ENCODE peak calls at places on chromosomes 12 and 14, in eight cellular contexts. G is stomach, W is A549, M is HepG2, S is uterus, E is IMR-90, H is endothelial cell of umbilical vein, O is suprapubic skin. J is an unnamed sample.

GRCh38 chr14:23624830-23625404 is 11.2 kb upstream of the DHRS2 start:
- DNase-seq in G (no peak), W (no peak), M (no peak), S (no peak), E (no peak), H (no peak), O (no peak), J (no peak)

GRCh38 chr12:60070541-60070940 is 474.7 kb downstream of the SLC16A7 start:
- DNase-seq in G (no peak), W (no peak), M (no peak), S (no peak), E (peak), H (peak), O (no peak), J (no peak)

GRCh38 chr14:91835920-91836843 is 31.2 kb downstream of the TC2N start:
- DNase-seq in G (peak), W (peak), M (no peak), S (peak), E (no peak), H (no peak), O (peak), J (peak)

GRCh38 chr14:102510616-102511520 is 1.3 kb upstream of the ANKRD9 start:
- DNase-seq in G (peak), W (no peak), M (peak), S (no peak), E (no peak), H (no peak), O (peak), J (no peak)

GRCh38 chr14:34766611-34767010 is 52.2 kb upstream of the CFL2 start:
- DNase-seq in G (no peak), W (no peak), M (no peak), S (no peak), E (peak), H (no peak), O (no peak), J (no peak)

GRCh38 chr12:108729612-108730336 is 1.5 kb downstream of the CORO1C start:
- DNase-seq in G (no peak), W (no peak), M (peak), S (no peak), E (no peak), H (peak), O (no peak), J (no peak)

GRCh38 chr12:69405466-69405865 is 45.9 kb downstream of the YEATS4 start:
- DNase-seq in G (no peak), W (peak), M (peak), S (peak), E (peak), H (peak), O (no peak), J (no peak)

GRCh38 chr12:31715283-31715825 is 13.5 kb downstream of the AMN1 start:
- DNase-seq in G (no peak), W (no peak), M (peak), S (no peak), E (peak), H (peak), O (no peak), J (no peak)

GRCh38 chr12:111029305-111029704 is 108.9 kb upstream of the MYL2 start:
- DNase-seq in G (no peak), W (no peak), M (no peak), S (no peak), E (no peak), H (no peak), O (no peak), J (no peak)

GRCh38 chr14:91237219-91237618 is 7.3 kb downstream of the GPR68 start:
- DNase-seq in G (no peak), W (no peak), M (no peak), S (no peak), E (peak), H (peak), O (no peak), J (no peak)

GRCh38 chr14:22483863-22484593 is 105.0 kb downstream of the DAD1 start:
- DNase-seq in G (no peak), W (no peak), M (no peak), S (no peak), E (no peak), H (no peak), O (no peak), J (no peak)

GRCh38 chr12:52561880-52562449 is 9.0 kb upstream of the KRT71 start:
- DNase-seq in G (no peak), W (peak), M (peak), S (no peak), E (no peak), H (no peak), O (no peak), J (no peak)

GRCh38 chr12:43551271-43551970 is 582 bp downstream of the ADAMTS20 start:
- DNase-seq in G (no peak), W (no peak), M (no peak), S (no peak), E (no peak), H (no peak), O (no peak), J (no peak)

GRCh38 chr12:546265-546919 is 86.7 kb downstream of the B4GALNT3 start:
- DNase-seq in G (no peak), W (peak), M (no peak), S (no peak), E (no peak), H (no peak), O (no peak), J (no peak)

GRCh38 chr12:84070311-84070710 is 842.3 kb downstream of the SLC6A15 start:
- DNase-seq in G (no peak), W (no peak), M (no peak), S (peak), E (peak), H (no peak), O (peak), J (peak)

GRCh38 chr12:79615596-79616560 is 74.9 kb downstream of the PAWR start:
- DNase-seq in G (no peak), W (no peak), M (no peak), S (no peak), E (no peak), H (no peak), O (no peak), J (no peak)

GRCh38 chr12:96026331-96026730 is 9.1 kb downstream of the LTA4H start:
- DNase-seq in G (no peak), W (no peak), M (no peak), S (no peak), E (no peak), H (no peak), O (no peak), J (no peak)

GRCh38 chr12:124939428-124940142 is 25.1 kb upstream of the UBC start:
- DNase-seq in G (peak), W (peak), M (peak), S (peak), E (peak), H (peak), O (peak), J (peak)

GRCh38 chr12:122336015-122336946 is 70.0 kb upstream of the VPS33A start:
- DNase-seq in G (no peak), W (peak), M (peak), S (no peak), E (peak), H (peak), O (no peak), J (no peak)

GRCh38 chr12:75483411-75483810 is 2.9 kb downstream of the GLIPR1 start:
- DNase-seq in G (no peak), W (no peak), M (no peak), S (no peak), E (no peak), H (no peak), O (no peak), J (no peak)

GRCh38 chr14:105147701-105148603 is 20.6 kb downstream of the JAG2 start:
- DNase-seq in G (no peak), W (no peak), M (no peak), S (no peak), E (no peak), H (no peak), O (peak), J (no peak)

GRCh38 chr12:48601013-48601756 is 31.3 kb upstream of the LALBA start:
- DNase-seq in G (no peak), W (no peak), M (no peak), S (no peak), E (peak), H (no peak), O (no peak), J (no peak)

GRCh38 chr12:6620137-6620884 is 13.1 kb upstream of the CHD4 start:
- DNase-seq in G (no peak), W (no peak), M (no peak), S (no peak), E (no peak), H (peak), O (no peak), J (no peak)

GRCh38 chr14:74326369-74327152 is 21.7 kb upstream of the VRTN start:
- DNase-seq in G (no peak), W (no peak), M (peak), S (no peak), E (no peak), H (no peak), O (no peak), J (no peak)

GRCh38 chr14:84128025-84128424 is 1401.9 kb upstream of the FLRT2 start:
- DNase-seq in G (no peak), W (no peak), M (no peak), S (no peak), E (peak), H (peak), O (no peak), J (no peak)

GRCh38 chr14:52227559-52228222 is 39.8 kb upstream of the PTGDR start:
- DNase-seq in G (no peak), W (no peak), M (no peak), S (no peak), E (no peak), H (no peak), O (no peak), J (no peak)

GRCh38 chr14:100983710-100984109 is 80.2 kb upstream of the RTL1 start:
- DNase-seq in G (no peak), W (no peak), M (no peak), S (no peak), E (no peak), H (no peak), O (no peak), J (no peak)

GRCh38 chr12:1740161-1740948 is 49.5 kb downstream of the ADIPOR2 start:
- DNase-seq in G (no peak), W (no peak), M (no peak), S (no peak), E (no peak), H (no peak), O (no peak), J (no peak)

GRCh38 chr14:75150150-75150549 is 23.3 kb upstream of the NEK9 start:
- DNase-seq in G (no peak), W (no peak), M (no peak), S (no peak), E (no peak), H (no peak), O (no peak), J (no peak)

GRCh38 chr14:96799489-96800056 is 2.4 kb downstream of the VRK1 start:
- DNase-seq in G (no peak), W (no peak), M (peak), S (no peak), E (no peak), H (no peak), O (no peak), J (no peak)

GRCh38 chr12:111102062-111102735 is 181.8 kb upstream of the MYL2 start:
- DNase-seq in G (no peak), W (no peak), M (no peak), S (no peak), E (no peak), H (no peak), O (no peak), J (no peak)

GRCh38 chr12:42468853-42469252 is 120.7 kb downstream of the PRICKLE1 start:
- DNase-seq in G (no peak), W (no peak), M (no peak), S (no peak), E (no peak), H (no peak), O (no peak), J (no peak)

GRCh38 chr14:70655110-70655826 is 13.6 kb downstream of the TTC9 start:
- DNase-seq in G (peak), W (no peak), M (no peak), S (no peak), E (no peak), H (peak), O (no peak), J (no peak)

GRCh38 chr12:128266559-128267245 is at the start of gene TMEM132C:
- DNase-seq in G (no peak), W (no peak), M (no peak), S (no peak), E (no peak), H (no peak), O (no peak), J (no peak)

GRCh38 chr12:27593266-27593665 is 69.3 kb downstream of the PPFIBP1 start:
- DNase-seq in G (no peak), W (no peak), M (no peak), S (no peak), E (no peak), H (no peak), O (no peak), J (no peak)

GRCh38 chr12:123436017-123436964 is at the start of gene RILPL2:
- DNase-seq in G (peak), W (peak), M (peak), S (peak), E (peak), H (peak), O (peak), J (peak)

GRCh38 chr12:26226629-26227375 is 31.4 kb downstream of the SSPN start:
- DNase-seq in G (peak), W (no peak), M (no peak), S (no peak), E (no peak), H (peak), O (no peak), J (peak)

GRCh38 chr12:68880660-68881325 is 52.2 kb downstream of the CPM start:
- DNase-seq in G (no peak), W (no peak), M (no peak), S (no peak), E (no peak), H (peak), O (no peak), J (no peak)

GRCh38 chr14:22268875-22269274 is 320.1 kb downstream of the DAD1 start:
- DNase-seq in G (no peak), W (no peak), M (no peak), S (no peak), E (peak), H (no peak), O (no peak), J (no peak)

GRCh38 chr14:93691042-93691780 is 97.1 kb downstream of the PRIMA1 start:
- DNase-seq in G (no peak), W (no peak), M (no peak), S (no peak), E (no peak), H (no peak), O (no peak), J (no peak)
- TF ChIP-seq CTCF in G (no peak), W (no peak), M (peak), S (no peak), E (no peak), H (no peak), O (no peak), J (no peak)

GRCh38 chr14:81164167-81164774 is 56.5 kb downstream of the GTF2A1 start:
- DNase-seq in G (peak), W (peak), M (peak), S (peak), E (peak), H (peak), O (no peak), J (peak)

GRCh38 chr14:81162941-81163340 is 57.8 kb downstream of the GTF2A1 start:
- DNase-seq in G (no peak), W (no peak), M (no peak), S (no peak), E (peak), H (no peak), O (no peak), J (no peak)

GRCh38 chr14:81161749-81162148 is 59.0 kb downstream of the GTF2A1 start:
- DNase-seq in G (no peak), W (no peak), M (no peak), S (no peak), E (no peak), H (no peak), O (no peak), J (no peak)

GRCh38 chr14:81166126-81166525 is 54.6 kb downstream of the GTF2A1 start:
- DNase-seq in G (no peak), W (no peak), M (peak), S (no peak), E (no peak), H (no peak), O (no peak), J (no peak)

DNA sequence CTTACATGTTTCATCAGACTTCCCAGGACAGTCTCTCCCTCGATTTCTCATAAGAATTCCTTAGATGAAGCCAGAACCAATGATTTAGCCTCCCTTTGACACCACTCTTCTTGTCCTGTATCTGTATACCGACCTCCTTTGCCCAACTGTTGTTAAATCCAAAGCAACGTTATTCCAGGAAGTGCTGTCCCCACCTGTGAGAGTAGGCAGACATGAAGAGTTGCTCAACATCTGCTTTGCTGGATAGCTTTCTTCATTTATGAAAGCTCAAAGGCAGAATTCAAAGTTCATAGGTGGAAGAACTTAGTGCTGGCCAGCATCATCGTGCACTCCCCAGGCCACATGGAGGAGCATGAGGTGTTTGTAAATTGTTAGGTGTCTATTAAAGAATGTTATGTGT is 55.6 kb downstream of the GTF2A1 start:
- DNase-seq in G (no peak), W (no peak), M (peak), S (no peak), E (no peak), H (no peak), O (no peak), J (no peak)
- TF ChIP-seq POLR2A in G (no peak), W (no peak), M (no peak), S (no peak), E (no peak), H (no peak), O (no peak), J (no peak)

GRCh38 chr14:47678993-47679392 is 3.6 kb upstream of the MDGA2 start:
- DNase-seq in G (no peak), W (no peak), M (no peak), S (no peak), E (no peak), H (no peak), O (no peak), J (no peak)
- TF ChIP-seq CTCF in G (no peak), W (no peak), M (no peak), S (no peak), E (no peak), H (no peak), O (no peak), J (no peak)

GRCh38 chr14:19878029-19878642 is 3.2 kb downstream of the OR4K2 start:
- DNase-seq in G (no peak), W (no peak), M (peak), S (no peak), E (no peak), H (no peak), O (no peak), J (no peak)
- TF ChIP-seq POLR2A in G (no peak), W (no peak), M (no peak), S (no peak), E (no peak), H (no peak), O (no peak), J (no peak)

J was measured in lower leg skin.